ENCODE peak calls at places on chromosomes 5 and 9, in ten cellular contexts. F, E, R, M, O, G, X, V, L and A are unnamed samples.

GRCh38 chr5:55231476-55232193 is 1.8 kb downstream of the CCNO start:
- DNase-seq in F (no peak), E (no peak), R (no peak), M (no peak), O (no peak), G (no peak), X (no peak), V (peak; percentile 30), L (no peak), A (no peak)

GRCh38 chr5:129065721-129066120 is 28.8 kb upstream of the ISOC1 start:
- DNase-seq in F (no peak), E (no peak), R (no peak), M (no peak), O (no peak), G (no peak), X (no peak), V (no peak), L (no peak), A (no peak)

GRCh38 chr9:91904541-91905236 is 45.3 kb downstream of the ROR2 start:
- DNase-seq in F (no peak), E (no peak), R (no peak), M (no peak), O (no peak), G (no peak), X (no peak), V (no peak), L (no peak), A (no peak)

GRCh38 chr5:179258922-179259730 is 86.1 kb downstream of the ADAMTS2 start:
- DNase-seq in F (no peak), E (peak; percentile 99), R (no peak), M (no peak), O (no peak), G (no peak), X (peak; percentile 23), V (no peak), L (no peak), A (no peak)

GRCh38 chr9:2916382-2916985 is 72.6 kb upstream of the PUM3 start:
- DNase-seq in F (no peak), E (no peak), R (no peak), M (no peak), O (no peak), G (no peak), X (no peak), V (no peak), L (no peak), A (no peak)

GRCh38 chr5:83220331-83220730 is 143.0 kb downstream of the XRCC4 start:
- DNase-seq in F (no peak), E (no peak), R (no peak), M (no peak), O (no peak), G (no peak), X (no peak), V (no peak), L (no peak), A (no peak)

GRCh38 chr5:6833406-6833805 is 120.2 kb downstream of the TENT4A start:
- DNase-seq in F (no peak), E (no peak), R (no peak), M (no peak), O (no peak), G (no peak), X (no peak), V (no peak), L (no peak), A (no peak)

GRCh38 chr9:137760426-137760825 is 117.2 kb upstream of the CACNA1B start:
- DNase-seq in F (no peak), E (peak; percentile 52), R (no peak), M (no peak), O (peak; percentile 71), G (no peak), X (no peak), V (no peak), L (no peak), A (no peak)

GRCh38 chr5:17248999-17249634 is 31.7 kb downstream of the BASP1 start:
- DNase-seq in F (no peak), E (peak; percentile 88), R (no peak), M (no peak), O (peak; percentile 99), G (no peak), X (no peak), V (no peak), L (no peak), A (no peak)

GRCh38 chr9:87647114-87647513 is 78.8 kb upstream of the CTSL start:
- DNase-seq in F (no peak), E (no peak), R (no peak), M (no peak), O (no peak), G (no peak), X (no peak), V (no peak), L (no peak), A (no peak)

GRCh38 chr5:138303365-138303764 is 28.2 kb downstream of the CDC25C start:
- DNase-seq in F (no peak), E (peak; percentile 22), R (no peak), M (no peak), O (peak; percentile 83), G (no peak), X (no peak), V (no peak), L (no peak), A (no peak)

GRCh38 chr5:127446626-127447025 is 70.8 kb upstream of the PRRC1 start:
- DNase-seq in F (no peak), E (no peak), R (no peak), M (no peak), O (no peak), G (no peak), X (no peak), V (no peak), L (no peak), A (no peak)

GRCh38 chr9:134671341-134672113 is 29.9 kb downstream of the COL5A1 start:
- DNase-seq in F (no peak), E (no peak), R (no peak), M (no peak), O (peak; percentile 51), G (no peak), X (no peak), V (no peak), L (no peak), A (no peak)

GRCh38 chr9:136115641-136116359 is 2.9 kb downstream of the TMEM250 start:
- DNase-seq in F (no peak), E (no peak), R (no peak), M (no peak), O (no peak), G (no peak), X (no peak), V (peak; percentile 6), L (no peak), A (no peak)

GRCh38 chr9:131228096-131228495 is 48.2 kb downstream of the FAM78A start:
- DNase-seq in F (no peak), E (no peak), R (no peak), M (peak; percentile 57), O (no peak), G (no peak), X (no peak), V (no peak), L (no peak), A (no peak)

GRCh38 chr9:33102551-33103210 is 26.2 kb upstream of the SMU1 start:
- DNase-seq in F (no peak), E (no peak), R (no peak), M (no peak), O (no peak), G (no peak), X (no peak), V (no peak), L (no peak), A (no peak)

GRCh38 chr9:93252116-93252780 is 68.3 kb downstream of the WNK2 start:
- DNase-seq in F (no peak), E (no peak), R (no peak), M (no peak), O (no peak), G (no peak), X (no peak), V (no peak), L (no peak), A (no peak)

GRCh38 chr5:131536211-131536826 is 98.7 kb downstream of the RAPGEF6 start:
- DNase-seq in F (no peak), E (no peak), R (peak; percentile 29), M (no peak), O (peak; percentile 65), G (no peak), X (no peak), V (no peak), L (no peak), A (no peak)

GRCh38 chr5:145856285-145856818 is 16.5 kb downstream of the GRXCR2 start:
- DNase-seq in F (no peak), E (peak; percentile 16), R (no peak), M (no peak), O (peak; percentile 71), G (no peak), X (no peak), V (peak; percentile 38), L (no peak), A (no peak)

GRCh38 chr5:62011072-62011664 is 294.8 kb upstream of the KIF2A start:
- DNase-seq in F (no peak), E (no peak), R (no peak), M (no peak), O (no peak), G (no peak), X (no peak), V (no peak), L (no peak), A (no peak)

GRCh38 chr9:121285835-121286687 is 18.1 kb downstream of the GSN start:
- DNase-seq in F (no peak), E (peak; percentile 85), R (no peak), M (peak; percentile 23), O (peak; percentile 71), G (no peak), X (peak; percentile 37), V (peak; percentile 66), L (no peak), A (no peak)

GRCh38 chr9:33623658-33624586 is 99.9 kb downstream of the ANKRD18B start:
- DNase-seq in F (no peak), E (peak; percentile 39), R (peak; percentile 81), M (peak; percentile 89), O (peak; percentile 62), G (peak; percentile 65), X (peak; percentile 76), V (peak; percentile 77), L (peak; percentile 59), A (peak; percentile 45)

GRCh38 chr5:150219142-150219541 is 29.3 kb downstream of the SLC6A7 start:
- DNase-seq in F (no peak), E (no peak), R (peak; percentile 30), M (no peak), O (peak; percentile 24), G (no peak), X (no peak), V (no peak), L (no peak), A (no peak)

GRCh38 chr5:94968507-94969095 is 316.3 kb downstream of the MCTP1 start:
- DNase-seq in F (no peak), E (peak; percentile 7), R (peak; percentile 48), M (peak; percentile 44), O (peak; percentile 69), G (peak; percentile 5), X (no peak), V (peak; percentile 14), L (no peak), A (no peak)